ENCODE peak calls at places on chromosomes 13 and 19, in five cellular contexts. J is PC-3, H is OCI-LY7, V is neural progenitor cell, L is GM23338. K is an unnamed sample.

GRCh38 chr19:19034204-19034624 is 811 bp downstream of the ARMC6 start:
- DNase-seq in J (peak), V (peak), L (peak), H (peak), K (peak)

GRCh38 chr19:55373993-55374757 is 2.5 kb upstream of the TMEM190 start:
- DNase-seq in J (no peak), V (peak), H (no peak), L (no peak), K (no peak)

GRCh38 chr19:1860133-1860775 is 3.1 kb downstream of the KLF16 start:
- DNase-seq in V (peak), H (peak), L (peak), J (no peak), K (peak)

GRCh38 chr13:38970380-38971051 is 20.1 kb downstream of the STOML3 start:
- DNase-seq in J (no peak), L (peak), V (no peak), H (no peak), K (no peak)

GRCh38 chr13:48500652-48501197 is 32.2 kb downstream of the RCBTB2 start:
- DNase-seq in J (peak), L (peak), V (no peak), H (peak), K (peak)

GRCh38 chr19:35144600-35145436 is 1.8 kb downstream of the FXYD7 start:
- DNase-seq in L (peak), J (peak), V (peak), H (peak), K (peak)

GRCh38 chr13:106917024-106917491 is 349.1 kb upstream of the ARGLU1 start:
- DNase-seq in H (no peak), V (peak), L (peak), J (no peak), K (no peak)

GRCh38 chr13:34577051-34577450 is 365.0 kb upstream of the NBEA start:
- DNase-seq in V (no peak), J (peak), H (no peak), L (no peak), K (no peak)

GRCh38 chr19:50817941-50818858 is 5.4 kb downstream of the KLK1 start:
- DNase-seq in V (peak), H (peak), L (peak), J (peak), K (peak)

GRCh38 chr19:21498651-21499050 is 6.8 kb upstream of the ZNF429 start:
- DNase-seq in V (no peak), H (no peak), L (no peak), J (no peak), K (no peak)

DNA sequence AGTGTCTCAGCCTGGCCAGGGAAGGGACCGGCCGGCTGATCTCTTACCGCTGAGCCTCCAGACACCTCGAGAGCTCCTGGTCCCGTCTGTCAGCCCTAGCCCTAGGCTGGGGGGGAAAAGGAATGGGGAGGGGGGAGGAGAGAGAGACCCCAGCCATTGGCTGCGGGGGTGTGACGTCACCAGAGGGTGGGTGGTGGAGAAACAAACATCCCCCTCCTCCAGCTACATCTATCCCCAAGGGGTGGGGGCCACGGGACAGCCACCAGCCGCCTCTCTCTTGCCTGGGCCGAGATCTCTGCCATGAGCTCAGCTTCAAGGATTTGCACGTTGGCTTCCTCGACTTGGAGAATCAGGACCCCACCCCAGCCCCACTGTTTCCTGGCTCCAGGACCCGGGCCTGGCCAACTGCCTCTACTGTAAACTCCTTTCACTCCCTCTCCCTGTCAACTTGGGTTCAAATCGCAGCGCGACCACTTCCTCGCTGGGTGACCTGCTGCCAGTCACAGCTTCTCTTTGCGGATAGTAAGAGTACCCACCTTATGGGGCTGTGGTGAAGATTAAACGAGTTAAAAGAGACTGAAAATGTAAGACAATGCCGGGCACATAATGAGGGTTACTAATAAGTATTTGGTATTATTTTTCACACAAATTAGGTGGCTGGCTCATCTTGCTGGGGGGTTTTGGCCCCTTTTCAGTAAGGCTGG is at the start of gene PRX:
- DNase-seq in V (peak), L (peak), H (no peak), J (no peak), K (no peak)
- TF ChIP-seq EZH2phosphoT487 in V (no peak), L (no peak), H (no peak), J (no peak), K (no peak)

GRCh38 chr19:8321067-8321759 is at the start of the genes NDUFA7 and RPS28:
- DNase-seq in J (peak), L (peak), V (peak), H (peak), K (peak)
- TF ChIP-seq CTCF in J (peak), L (peak), V (peak), H (peak), K (peak)

DNA sequence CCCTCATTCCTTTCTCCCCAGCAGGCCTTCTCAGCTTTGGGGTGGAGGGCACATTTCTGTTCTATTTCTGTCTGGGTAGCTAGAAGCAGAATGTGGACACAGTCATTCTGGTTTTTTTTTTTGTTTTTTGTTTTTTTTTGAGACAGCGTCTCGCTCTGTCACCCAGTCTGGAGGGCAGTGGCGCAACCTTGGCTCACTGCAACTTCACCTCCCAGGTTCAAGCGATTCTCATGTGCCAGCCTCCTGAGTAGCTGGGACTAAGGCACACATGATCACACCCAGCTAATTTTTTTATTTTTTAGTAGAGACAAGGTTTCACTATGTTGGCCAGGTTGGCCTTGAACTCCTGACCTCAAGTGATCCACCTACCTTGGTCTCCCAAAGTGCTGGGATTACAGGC is 20.3 kb downstream of the CLPTM1 start:
- DNase-seq in V (no peak), J (no peak), L (no peak), H (no peak), K (no peak)
- TF ChIP-seq EZH2phosphoT487 in V (no peak), J (no peak), L (no peak), H (no peak), K (no peak)

GRCh38 chr19:48353682-48354081 is 10.1 kb downstream of the TMEM143 start:
- DNase-seq in L (no peak), J (peak), H (no peak), V (no peak), K (no peak)

GRCh38 chr19:48351341-48351752 is 12.4 kb downstream of the TMEM143 start:
- DNase-seq in L (peak), V (peak), H (peak), J (peak), K (peak)

GRCh38 chr19:48350856-48351255 is 12.9 kb downstream of the TMEM143 start:
- DNase-seq in L (no peak), J (no peak), H (no peak), V (no peak), K (no peak)

GRCh38 chr19:48355555-48355954 is 8.2 kb downstream of the TMEM143 start:
- DNase-seq in H (no peak), J (no peak), L (peak), V (peak), K (no peak)

DNA sequence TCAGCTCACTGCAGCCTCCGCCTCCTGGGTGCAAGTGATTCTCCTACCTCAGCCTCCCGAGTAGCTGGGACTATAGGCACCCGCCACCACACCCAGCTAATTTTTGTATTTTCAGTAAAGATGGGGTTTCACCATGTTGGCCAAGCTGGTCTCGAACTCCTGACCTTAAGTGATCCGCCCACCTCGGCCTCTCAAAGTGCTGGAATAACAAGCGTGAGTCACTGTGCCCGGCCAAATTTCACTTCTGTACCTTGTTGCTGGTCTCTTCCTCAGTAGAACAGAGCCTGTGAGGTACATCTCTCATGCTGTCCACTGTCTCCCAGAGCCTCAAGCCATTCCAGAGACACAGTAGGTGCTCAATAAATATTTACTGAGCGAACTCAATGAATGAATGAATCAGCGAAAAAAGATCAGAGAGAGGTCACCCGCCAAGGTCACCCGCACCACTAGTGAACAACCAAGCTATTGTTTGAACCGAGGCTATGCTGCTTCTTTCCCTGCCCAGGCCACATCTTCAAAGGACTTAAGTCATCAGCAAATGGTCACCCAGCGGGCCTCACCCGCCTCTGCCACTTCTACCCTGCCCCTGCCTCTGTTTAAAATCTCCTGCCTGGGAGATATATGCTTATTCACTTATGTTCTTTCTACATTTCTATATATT is 9.3 kb downstream of the TMEM143 start:
- DNase-seq in V (no peak), L (no peak), J (peak), H (no peak), K (peak)
- TF ChIP-seq CTCF in V (no peak), L (no peak), J (no peak), H (no peak), K (no peak)

DNA sequence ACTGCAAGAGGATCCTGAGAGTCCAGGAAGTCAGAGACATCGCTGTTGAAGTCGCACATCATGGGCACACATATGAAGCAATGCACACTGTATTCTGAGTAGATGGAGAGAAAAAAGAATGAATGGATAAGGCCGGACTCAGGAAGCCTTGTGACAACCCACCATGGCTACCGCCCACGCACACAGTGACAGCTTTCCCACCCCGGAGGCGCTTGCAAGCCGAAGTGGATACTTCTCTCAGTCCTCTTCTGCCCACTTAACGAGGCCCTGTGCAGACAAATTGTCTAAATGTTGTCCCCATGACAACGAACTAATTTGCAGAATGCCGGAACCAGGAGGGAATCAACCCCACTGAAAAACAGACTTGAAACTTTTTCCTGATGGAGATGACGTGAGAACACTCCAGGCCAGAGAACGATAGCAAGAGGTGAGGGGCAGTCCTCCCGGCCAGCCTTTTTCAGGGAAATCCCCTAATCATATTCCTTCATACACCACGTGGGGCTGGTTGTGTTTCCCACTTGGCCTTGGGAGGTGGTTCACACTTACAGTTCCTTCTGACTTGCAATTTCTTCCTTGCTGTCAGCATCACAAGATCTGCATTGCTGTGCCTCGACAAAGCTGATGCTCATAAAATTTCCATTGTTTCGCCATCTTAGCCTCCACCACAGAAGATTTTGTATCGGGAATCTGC is 109.6 kb upstream of the SERP2 start:
- DNase-seq in V (no peak), H (no peak), J (no peak), L (no peak), K (no peak)
- TF ChIP-seq EZH2phosphoT487 in V (no peak), H (no peak), J (no peak), L (no peak), K (no peak)